ENCODE peak calls at places on chromosomes 16 and 17, in five cellular contexts. One of them, this sample, is unnamed.
A peak's percentile ranks its signal among the peaks of the same experiment; 100 is the strongest.

GRCh38 chr16:11685844-11686618 is 17.8 kb downstream of the SNN start:
- DNase-seq in CD4-positive, alpha-beta T cell: no peak
- DNase-seq in RWPE1: no peak
- DNase-seq in AG09309: no peak
- DNase-seq in A549: no peak
- DNase-seq in this sample: no peak

GRCh38 chr17:62094175-62094574 is 29.1 kb upstream of the MED13 start:
- DNase-seq in CD4-positive, alpha-beta T cell: no peak
- DNase-seq in RWPE1: no peak
- DNase-seq in AG09309: no peak
- DNase-seq in A549: no peak
- DNase-seq in this sample: no peak

GRCh38 chr16:10787304-10787703 is 31.3 kb downstream of the TVP23A start:
- DNase-seq in CD4-positive, alpha-beta T cell: no peak
- DNase-seq in RWPE1: no peak
- DNase-seq in AG09309: no peak
- DNase-seq in A549: no peak
- DNase-seq in this sample: no peak

GRCh38 chr17:50835563-50836231 is at the start of gene WFIKKN2:
- DNase-seq in CD4-positive, alpha-beta T cell: no peak
- DNase-seq in RWPE1: no peak
- DNase-seq in AG09309: no peak
- DNase-seq in A549: no peak
- DNase-seq in this sample: no peak

GRCh38 chr17:42183741-42184711 is 1.2 kb downstream of the HCRT start:
- DNase-seq in CD4-positive, alpha-beta T cell: peak; percentile 57
- DNase-seq in RWPE1: no peak
- DNase-seq in AG09309: no peak
- DNase-seq in A549: peak; percentile 78
- DNase-seq in this sample: peak; percentile 89

GRCh38 chr16:86968866-86969265 is 348.3 kb downstream of the C16orf95 start:
- DNase-seq in CD4-positive, alpha-beta T cell: no peak
- DNase-seq in RWPE1: no peak
- DNase-seq in AG09309: no peak
- DNase-seq in A549: no peak
- DNase-seq in this sample: no peak

GRCh38 chr17:43360739-43361498 is 37.9 kb upstream of the ARL4D start:
- DNase-seq in CD4-positive, alpha-beta T cell: peak; percentile 80
- DNase-seq in RWPE1: peak; percentile 81
- DNase-seq in AG09309: peak; percentile 99
- DNase-seq in A549: peak; percentile 98
- DNase-seq in this sample: peak; percentile 88

GRCh38 chr17:61836266-61837174 is 26.8 kb downstream of the BRIP1 start:
- DNase-seq in CD4-positive, alpha-beta T cell: no peak
- DNase-seq in RWPE1: no peak
- DNase-seq in AG09309: no peak
- DNase-seq in A549: no peak
- DNase-seq in this sample: no peak

GRCh38 chr17:17231621-17232302 is 5.2 kb downstream of the FLCN start:
- DNase-seq in CD4-positive, alpha-beta T cell: no peak
- DNase-seq in RWPE1: no peak
- DNase-seq in AG09309: no peak
- DNase-seq in A549: no peak
- DNase-seq in this sample: no peak

GRCh38 chr16:59459811-59460210 is 725.7 kb upstream of the GOT2 start:
- DNase-seq in CD4-positive, alpha-beta T cell: no peak
- DNase-seq in RWPE1: no peak
- DNase-seq in AG09309: no peak
- DNase-seq in A549: no peak
- DNase-seq in this sample: no peak

GRCh38 chr16:86120201-86120981 is 221.4 kb downstream of the IRF8 start:
- DNase-seq in CD4-positive, alpha-beta T cell: no peak
- DNase-seq in RWPE1: no peak
- DNase-seq in AG09309: no peak
- DNase-seq in A549: no peak
- DNase-seq in this sample: no peak

GRCh38 chr17:77798481-77798880 is 160.0 kb upstream of the TNRC6C start:
- DNase-seq in CD4-positive, alpha-beta T cell: no peak
- DNase-seq in RWPE1: no peak
- DNase-seq in AG09309: no peak
- DNase-seq in A549: no peak
- DNase-seq in this sample: no peak

GRCh38 chr16:84131118-84131517 is 13.9 kb downstream of the HSDL1 start:
- DNase-seq in CD4-positive, alpha-beta T cell: no peak
- DNase-seq in RWPE1: no peak
- DNase-seq in AG09309: no peak
- DNase-seq in A549: no peak
- DNase-seq in this sample: no peak

GRCh38 chr16:64892843-64893242 is 229.0 kb downstream of the CDH11 start:
- DNase-seq in CD4-positive, alpha-beta T cell: no peak
- DNase-seq in RWPE1: peak; percentile 14
- DNase-seq in AG09309: peak; percentile 74
- DNase-seq in A549: no peak
- DNase-seq in this sample: no peak

GRCh38 chr17:66533572-66533971 is 231.2 kb downstream of the PRKCA start:
- DNase-seq in CD4-positive, alpha-beta T cell: no peak
- DNase-seq in RWPE1: no peak
- DNase-seq in AG09309: no peak
- DNase-seq in A549: no peak
- DNase-seq in this sample: no peak

GRCh38 chr17:82602487-82602886 is 45.8 kb downstream of the WDR45B start:
- DNase-seq in CD4-positive, alpha-beta T cell: no peak
- DNase-seq in RWPE1: no peak
- DNase-seq in AG09309: no peak
- DNase-seq in A549: no peak
- DNase-seq in this sample: no peak

GRCh38 chr17:39276113-39276512 is 50.4 kb upstream of the STAC2 start:
- DNase-seq in CD4-positive, alpha-beta T cell: no peak
- DNase-seq in RWPE1: no peak
- DNase-seq in AG09309: no peak
- DNase-seq in A549: no peak
- DNase-seq in this sample: no peak

GRCh38 chr16:16004314-16004749 is 54.9 kb downstream of the ABCC1 start:
- DNase-seq in CD4-positive, alpha-beta T cell: no peak
- DNase-seq in RWPE1: no peak
- DNase-seq in AG09309: no peak
- DNase-seq in A549: no peak
- DNase-seq in this sample: no peak

GRCh38 chr16:77212736-77213541 is 13.7 kb downstream of the SYCE1L start:
- DNase-seq in CD4-positive, alpha-beta T cell: peak; percentile 57
- DNase-seq in RWPE1: peak; percentile 63
- DNase-seq in AG09309: no peak
- DNase-seq in A549: peak; percentile 78
- DNase-seq in this sample: peak; percentile 87

GRCh38 chr16:53207810-53208752 is 153.3 kb downstream of the CHD9 start:
- DNase-seq in CD4-positive, alpha-beta T cell: no peak
- DNase-seq in RWPE1: peak; percentile 82
- DNase-seq in AG09309: peak; percentile 41
- DNase-seq in A549: peak; percentile 84
- DNase-seq in this sample: peak; percentile 29

GRCh38 chr16:11139624-11140375 is 116.2 kb downstream of the SOCS1 start:
- DNase-seq in CD4-positive, alpha-beta T cell: no peak
- DNase-seq in RWPE1: no peak
- DNase-seq in AG09309: no peak
- DNase-seq in A549: no peak
- DNase-seq in this sample: no peak

GRCh38 chr16:23368469-23368868 is 66.4 kb downstream of the SCNN1B start:
- DNase-seq in CD4-positive, alpha-beta T cell: no peak
- DNase-seq in RWPE1: peak; percentile 66
- DNase-seq in AG09309: no peak
- DNase-seq in A549: no peak
- DNase-seq in this sample: no peak

GRCh38 chr17:83062818-83063671 is 16.4 kb upstream of the METRNL start:
- DNase-seq in CD4-positive, alpha-beta T cell: no peak
- DNase-seq in RWPE1: no peak
- DNase-seq in AG09309: no peak
- DNase-seq in A549: no peak
- DNase-seq in this sample: no peak

GRCh38 chr17:29590979-29591736 is 1.7 kb upstream of the GIT1 start:
- DNase-seq in CD4-positive, alpha-beta T cell: no peak
- DNase-seq in RWPE1: peak; percentile 78
- DNase-seq in AG09309: no peak
- DNase-seq in A549: peak; percentile 91
- DNase-seq in this sample: peak; percentile 35

GRCh38 chr17:75078097-75079022 is 9.4 kb upstream of the SLC16A5 start:
- DNase-seq in CD4-positive, alpha-beta T cell: no peak
- DNase-seq in RWPE1: peak; percentile 62
- DNase-seq in AG09309: no peak
- DNase-seq in A549: peak; percentile 86
- DNase-seq in this sample: no peak

GRCh38 chr16:84339316-84339715 is 29.0 kb upstream of the ATP2C2 start:
- DNase-seq in CD4-positive, alpha-beta T cell: no peak
- DNase-seq in RWPE1: no peak
- DNase-seq in AG09309: no peak
- DNase-seq in A549: no peak
- DNase-seq in this sample: no peak

GRCh38 chr17:29613371-29613837 is 9.3 kb downstream of the CORO6 start:
- DNase-seq in CD4-positive, alpha-beta T cell: peak; percentile 93
- DNase-seq in RWPE1: no peak
- DNase-seq in AG09309: no peak
- DNase-seq in A549: no peak
- DNase-seq in this sample: peak; percentile 93

GRCh38 chr17:67829331-67829730 is 4.0 kb downstream of the BPTF start:
- DNase-seq in CD4-positive, alpha-beta T cell: peak; percentile 23
- DNase-seq in RWPE1: peak; percentile 27
- DNase-seq in AG09309: no peak
- DNase-seq in A549: no peak
- DNase-seq in this sample: no peak

GRCh38 chr17:34301986-34302385 is 16.4 kb downstream of the CCL11 start:
- DNase-seq in CD4-positive, alpha-beta T cell: no peak
- DNase-seq in RWPE1: no peak
- DNase-seq in AG09309: peak; percentile 29
- DNase-seq in A549: no peak
- DNase-seq in this sample: no peak

GRCh38 chr16:9260665-9261064 is 169.2 kb downstream of the HAPSTR1 start:
- DNase-seq in CD4-positive, alpha-beta T cell: no peak
- DNase-seq in RWPE1: no peak
- DNase-seq in AG09309: no peak
- DNase-seq in A549: no peak
- DNase-seq in this sample: peak; percentile 67

GRCh38 chr17:42340691-42341127 is 47.5 kb downstream of the STAT3 start:
- DNase-seq in CD4-positive, alpha-beta T cell: no peak
- DNase-seq in RWPE1: no peak
- DNase-seq in AG09309: no peak
- DNase-seq in A549: no peak
- DNase-seq in this sample: no peak

GRCh38 chr16:55469821-55470532 is 9.0 kb upstream of the MMP2 start:
- DNase-seq in CD4-positive, alpha-beta T cell: no peak
- DNase-seq in RWPE1: no peak
- DNase-seq in AG09309: no peak
- DNase-seq in A549: no peak
- DNase-seq in this sample: no peak

DNA sequence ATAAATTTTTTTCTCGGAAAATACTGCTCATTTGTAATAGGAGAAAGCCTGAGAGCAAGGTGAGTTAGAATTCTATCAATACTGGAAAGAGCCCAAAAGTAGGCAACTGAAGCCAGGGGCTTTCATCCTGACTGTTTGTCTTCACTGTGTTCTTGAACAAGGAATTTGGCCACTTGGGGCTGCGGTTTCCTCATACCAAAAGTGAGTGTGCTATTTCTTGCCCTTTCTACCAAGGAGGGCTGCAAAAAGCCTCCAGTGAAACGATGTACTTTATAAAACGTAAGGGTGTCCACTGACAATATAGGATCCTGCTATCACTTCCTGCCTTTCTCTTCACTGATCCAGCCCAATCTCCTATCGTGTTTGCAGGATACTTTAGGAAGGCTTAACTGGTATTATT is 219.5 kb upstream of the NOG start:
- DNase-seq in CD4-positive, alpha-beta T cell: no peak
- DNase-seq in RWPE1: no peak
- DNase-seq in AG09309: no peak
- DNase-seq in A549: no peak
- DNase-seq in this sample: no peak
- TF ChIP-seq CTCF in CD4-positive, alpha-beta T cell: no peak
- TF ChIP-seq CTCF in RWPE1: no peak
- TF ChIP-seq CTCF in AG09309: no peak
- TF ChIP-seq CTCF in A549: no peak
- TF ChIP-seq CTCF in this sample: no peak

DNA sequence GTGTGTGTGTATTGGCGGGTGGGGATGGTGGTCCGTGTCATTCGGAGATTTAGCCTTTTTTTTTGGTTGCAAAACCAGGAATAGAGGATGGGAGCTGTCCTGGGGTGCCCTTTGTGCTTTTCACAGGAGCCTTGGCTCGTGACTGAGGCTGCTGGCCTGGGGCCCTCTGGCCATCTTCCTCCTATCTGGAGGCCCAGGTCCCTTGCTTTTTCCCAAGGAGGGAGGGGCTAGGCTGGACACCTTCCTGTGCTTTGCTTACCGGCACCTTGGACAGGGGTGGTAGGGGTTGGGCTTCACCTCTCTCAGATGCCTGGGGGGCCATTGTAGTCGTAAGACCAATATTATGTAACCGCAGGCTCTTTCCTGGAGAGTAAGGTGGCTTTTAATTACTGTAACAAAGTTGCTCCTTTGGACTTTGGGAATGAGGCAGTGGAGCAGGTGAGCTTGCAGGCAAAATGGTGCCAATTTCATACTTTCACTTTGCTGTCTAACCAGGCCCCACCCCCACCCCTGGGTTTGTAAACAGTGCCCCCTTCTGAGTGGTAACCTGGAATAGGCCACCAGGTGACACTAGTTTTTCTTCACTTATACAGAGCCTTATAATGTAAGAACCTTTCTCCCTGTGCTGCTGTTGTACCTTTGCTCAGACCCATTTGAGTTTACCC is 1.2 kb downstream of the DYNLL2 start:
- DNase-seq in CD4-positive, alpha-beta T cell: peak; percentile 48
- DNase-seq in RWPE1: peak; percentile 54
- DNase-seq in AG09309: no peak
- DNase-seq in A549: peak; percentile 65
- DNase-seq in this sample: peak; percentile 57
- TF ChIP-seq CTCF in CD4-positive, alpha-beta T cell: peak; percentile 43
- TF ChIP-seq CTCF in RWPE1: no peak
- TF ChIP-seq CTCF in AG09309: peak; percentile 17
- TF ChIP-seq CTCF in A549: peak; percentile 44
- TF ChIP-seq CTCF in this sample: no peak

GRCh38 chr16:62254847-62255246 is 218.6 kb upstream of the CDH8 start:
- DNase-seq in CD4-positive, alpha-beta T cell: no peak
- DNase-seq in RWPE1: peak; percentile 20
- DNase-seq in AG09309: no peak
- DNase-seq in A549: no peak
- DNase-seq in this sample: no peak

GRCh38 chr16:62261760-62262159 is 225.5 kb upstream of the CDH8 start:
- DNase-seq in CD4-positive, alpha-beta T cell: no peak
- DNase-seq in RWPE1: no peak
- DNase-seq in AG09309: no peak
- DNase-seq in A549: no peak
- DNase-seq in this sample: no peak

GRCh38 chr16:62253926-62254325 is 217.7 kb upstream of the CDH8 start:
- DNase-seq in CD4-positive, alpha-beta T cell: no peak
- DNase-seq in RWPE1: peak; percentile 63
- DNase-seq in AG09309: no peak
- DNase-seq in A549: no peak
- DNase-seq in this sample: no peak

GRCh38 chr16:62256406-62256805 is 220.2 kb upstream of the CDH8 start:
- DNase-seq in CD4-positive, alpha-beta T cell: no peak
- DNase-seq in RWPE1: peak; percentile 45
- DNase-seq in AG09309: no peak
- DNase-seq in A549: no peak
- DNase-seq in this sample: no peak
- TF ChIP-seq CTCF in CD4-positive, alpha-beta T cell: no peak
- TF ChIP-seq CTCF in RWPE1: peak; percentile 30
- TF ChIP-seq CTCF in AG09309: no peak
- TF ChIP-seq CTCF in A549: no peak
- TF ChIP-seq CTCF in this sample: no peak

GRCh38 chr16:70349783-70350182 is 3.1 kb downstream of the DDX19A start:
- DNase-seq in CD4-positive, alpha-beta T cell: no peak
- DNase-seq in RWPE1: no peak
- DNase-seq in AG09309: no peak
- DNase-seq in A549: no peak
- DNase-seq in this sample: no peak
- TF ChIP-seq CTCF in CD4-positive, alpha-beta T cell: no peak
- TF ChIP-seq CTCF in RWPE1: no peak
- TF ChIP-seq CTCF in AG09309: no peak
- TF ChIP-seq CTCF in A549: no peak
- TF ChIP-seq CTCF in this sample: no peak